ENCODE peak calls at places on chromosomes 16 and 17, in nine cellular contexts. B, V, T, Z, H, L, I, R and P are unnamed samples. For H3K4me1, the result is how much of the 10 kb centered on the place peaks cover.

GRCh38 chr17:6327007-6327406 is 107.9 kb downstream of the AIPL1 start:
- DNase-seq in B (no peak), V (peak), T (peak), Z (no peak), H (peak), L (no peak), I (peak), R (peak), P (no peak)

GRCh38 chr16:85187886-85188285 is 75.6 kb upstream of the CIBAR2 start:
- DNase-seq in B (no peak), V (no peak), T (no peak), Z (no peak), H (no peak), L (no peak), I (no peak), R (no peak), P (no peak)

GRCh38 chr17:71969500-71969899 is 151.3 kb upstream of the SOX9 start:
- DNase-seq in B (no peak), V (no peak), T (no peak), Z (no peak), H (no peak), L (no peak), I (no peak), R (no peak), P (no peak)

GRCh38 chr17:74332017-74332650 is 6.1 kb downstream of the KIF19 start:
- DNase-seq in B (no peak), V (no peak), T (no peak), Z (no peak), H (no peak), L (no peak), I (no peak), R (no peak), P (no peak)

GRCh38 chr17:78722101-78722761 is 59.8 kb downstream of the CYTH1 start:
- DNase-seq in B (no peak), V (peak), T (peak), Z (peak), H (no peak), L (no peak), I (no peak), R (no peak), P (peak)

GRCh38 chr17:53499277-53499676 is 323.4 kb upstream of the KIF2B start:
- DNase-seq in B (no peak), V (no peak), T (no peak), Z (no peak), H (no peak), L (no peak), I (no peak), R (no peak), P (no peak)

GRCh38 chr17:80018917-80019651 is 16.6 kb downstream of the TBC1D16 start:
- DNase-seq in B (peak), V (no peak), T (no peak), Z (no peak), H (no peak), L (no peak), I (no peak), R (no peak), P (no peak)

GRCh38 chr17:77306048-77306789 is 165.4 kb downstream of the SEC14L1 start:
- DNase-seq in B (no peak), V (no peak), T (no peak), Z (no peak), H (no peak), L (no peak), I (no peak), R (no peak), P (no peak)

GRCh38 chr16:55257971-55258613 is 65.9 kb upstream of the IRX6 start:
- DNase-seq in B (peak), V (peak), T (peak), Z (peak), H (peak), L (peak), I (peak), R (peak), P (peak)

GRCh38 chr17:6514371-6514770 is 42.0 kb downstream of the PITPNM3 start:
- DNase-seq in B (no peak), V (no peak), T (no peak), Z (no peak), H (no peak), L (no peak), I (no peak), R (no peak), P (no peak)

GRCh38 chr16:85361441-85362118 is 249.3 kb upstream of the CIBAR2 start:
- DNase-seq in B (no peak), V (no peak), T (no peak), Z (no peak), H (no peak), L (no peak), I (no peak), R (peak), P (no peak)

GRCh38 chr16:76579277-76579676 is 302.1 kb downstream of the CNTNAP4 start:
- DNase-seq in B (no peak), V (peak), T (peak), Z (no peak), H (no peak), L (no peak), I (no peak), R (no peak), P (no peak)

GRCh38 chr17:77145209-77145608 is 4.4 kb downstream of the SEC14L1 start:
- DNase-seq in B (no peak), V (no peak), T (no peak), Z (no peak), H (no peak), L (no peak), I (no peak), R (no peak), P (no peak)

GRCh38 chr17:46770439-46770817 is 48.1 kb downstream of the WNT3 start:
- DNase-seq in B (no peak), V (no peak), T (peak), Z (no peak), H (no peak), L (no peak), I (no peak), R (no peak), P (no peak)

GRCh38 chr17:71188811-71189492 is 931.9 kb upstream of the SOX9 start:
- DNase-seq in B (peak), V (no peak), T (no peak), Z (no peak), H (no peak), L (no peak), I (no peak), R (no peak), P (no peak)

GRCh38 chr17:21354796-21355385 is 21.3 kb upstream of the KCNJ12 start:
- DNase-seq in B (no peak), V (no peak), T (no peak), Z (no peak), H (no peak), L (no peak), I (no peak), R (no peak), P (peak)

GRCh38 chr17:58447039-58447975 is 30.0 kb upstream of the RNF43 start:
- DNase-seq in B (peak), V (peak), T (peak), Z (peak), H (peak), L (no peak), I (peak), R (peak), P (peak)

DNA sequence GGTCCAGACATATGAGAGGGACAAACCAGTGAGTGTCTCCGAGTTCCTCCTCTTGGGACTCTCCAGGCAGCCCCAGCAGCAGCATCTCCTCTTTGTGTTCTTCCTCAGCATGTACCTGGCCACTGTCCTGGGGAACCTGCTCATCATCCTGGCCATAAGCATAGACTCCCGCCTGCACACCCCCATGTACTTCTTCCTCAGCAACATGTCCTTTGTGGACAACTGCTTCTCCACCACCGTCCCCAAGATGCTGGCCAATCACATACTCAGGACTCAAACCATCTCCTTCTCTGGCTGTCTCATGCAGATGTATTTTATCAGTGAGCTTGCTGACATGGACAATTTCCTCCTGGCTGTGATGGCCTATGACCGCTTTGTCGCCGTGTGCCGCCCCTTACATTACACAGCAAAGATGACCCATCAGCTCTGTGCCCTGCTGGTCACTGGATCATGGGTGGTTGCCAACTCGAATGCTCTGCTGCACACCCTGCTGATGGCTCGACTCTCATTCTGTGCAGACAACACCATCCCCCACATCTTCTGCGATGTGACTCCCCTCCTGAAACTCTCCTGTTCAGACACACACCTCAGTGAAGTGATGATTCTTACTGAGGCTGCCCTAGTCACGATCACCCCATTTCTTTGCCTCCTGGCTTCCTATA is 19.2 kb downstream of the ZNF200 start:
- DNase-seq in B (no peak), V (no peak), T (no peak), Z (no peak), H (no peak), L (no peak), I (no peak), R (no peak), P (no peak)
- H3K27ac ChIP-seq in B (no peak), V (no peak), T (no peak), Z (no peak), H (no peak), L (no peak), I (no peak), R (peak), P (no peak)

GRCh38 chr17:82060001-82060380 is 5.6 kb downstream of the DUS1L start:
- DNase-seq in B (no peak), V (no peak), T (no peak), Z (no peak), H (no peak), L (no peak), I (no peak), R (no peak), P (no peak)
- H3K4me1 ChIP-seq in B (under half), V (under half), T (under half), Z (under half), H (under half), L (under half), I (under half), R (under half), P (under half)

DNA sequence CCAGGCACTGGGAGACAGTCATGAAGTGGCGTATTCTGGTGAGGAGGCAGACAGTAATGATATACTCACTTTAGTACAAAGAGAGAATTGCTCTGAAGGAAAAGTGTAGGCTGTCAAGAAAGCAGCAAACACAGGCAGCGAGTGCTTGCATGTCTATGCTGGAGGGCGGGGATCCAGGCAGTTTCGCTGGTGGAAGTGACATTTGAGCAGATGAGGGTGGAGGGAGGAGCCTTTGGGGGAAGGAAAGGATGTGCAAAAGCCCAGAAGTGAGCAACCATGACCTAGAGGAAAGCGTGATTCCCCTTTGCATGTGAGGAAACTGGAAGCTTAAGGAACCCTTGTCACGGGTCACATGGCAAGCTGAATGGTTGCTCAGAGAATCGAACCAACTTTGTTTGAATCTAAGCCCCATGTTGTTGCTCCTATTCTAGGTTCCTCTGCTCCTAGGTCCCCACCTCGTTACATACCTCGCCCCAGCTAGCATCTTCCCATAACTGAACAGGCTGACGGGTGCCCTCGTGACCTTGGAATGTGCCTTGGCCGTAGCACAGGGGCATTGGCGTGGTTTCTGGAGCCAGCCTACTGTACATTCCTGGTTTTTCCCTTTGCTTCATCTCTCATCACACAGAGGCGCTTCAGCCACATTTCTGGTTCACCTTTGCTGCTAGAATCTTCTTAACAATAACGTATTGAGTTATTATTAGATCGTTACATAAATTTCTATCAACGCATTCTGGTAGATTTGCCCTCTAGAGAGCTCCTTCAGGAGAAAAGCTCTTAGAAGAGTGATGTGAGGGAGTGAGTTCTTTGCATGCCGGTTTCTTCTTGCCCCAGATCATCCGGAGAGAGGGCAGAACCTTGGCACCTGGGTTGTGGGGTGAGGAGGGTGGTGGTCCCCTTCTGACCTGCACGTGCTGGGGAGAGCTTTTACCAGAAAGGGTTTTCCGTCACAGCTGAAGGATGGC is 191.8 kb downstream of the SNX29 start:
- DNase-seq in B (no peak), V (no peak), T (no peak), Z (no peak), H (no peak), L (no peak), I (no peak), R (no peak), P (no peak)
- H3K27ac ChIP-seq in B (no peak), V (no peak), T (no peak), Z (no peak), H (no peak), L (no peak), I (no peak), R (no peak), P (no peak)

DNA sequence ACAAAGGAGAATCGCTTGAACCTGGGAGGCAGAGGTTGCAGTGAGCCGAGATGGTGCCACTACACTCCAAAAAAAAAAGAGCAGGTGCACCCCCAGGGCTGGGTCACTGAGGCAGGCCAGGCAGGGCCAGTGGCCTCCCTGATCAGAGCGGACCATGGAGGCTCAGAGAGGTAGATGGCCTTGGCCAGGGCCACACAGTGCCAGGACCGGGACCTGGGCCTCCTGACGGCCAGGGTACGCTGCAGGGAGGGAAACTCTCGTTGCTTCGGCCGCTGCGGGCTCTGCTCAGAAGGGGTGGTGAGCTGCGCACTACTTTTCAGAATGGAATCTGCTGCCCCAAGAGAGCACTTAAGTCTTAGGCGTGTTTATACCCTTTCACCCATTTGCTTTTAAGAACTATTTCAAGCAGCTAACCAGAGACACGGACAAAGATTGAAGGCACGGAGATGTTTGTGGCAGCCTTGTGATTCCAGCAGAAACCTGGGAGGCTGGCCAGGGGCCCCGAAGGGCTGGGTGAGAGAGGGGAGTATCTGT is 17.1 kb downstream of the MYO1C start:
- DNase-seq in B (no peak), V (no peak), T (no peak), Z (no peak), H (no peak), L (no peak), I (no peak), R (no peak), P (no peak)
- H3K4me1 ChIP-seq in B (under half), V (under half), T (under half), Z (under half), H (under half), L (under half), I (under half), R (under half), P (under half)

DNA sequence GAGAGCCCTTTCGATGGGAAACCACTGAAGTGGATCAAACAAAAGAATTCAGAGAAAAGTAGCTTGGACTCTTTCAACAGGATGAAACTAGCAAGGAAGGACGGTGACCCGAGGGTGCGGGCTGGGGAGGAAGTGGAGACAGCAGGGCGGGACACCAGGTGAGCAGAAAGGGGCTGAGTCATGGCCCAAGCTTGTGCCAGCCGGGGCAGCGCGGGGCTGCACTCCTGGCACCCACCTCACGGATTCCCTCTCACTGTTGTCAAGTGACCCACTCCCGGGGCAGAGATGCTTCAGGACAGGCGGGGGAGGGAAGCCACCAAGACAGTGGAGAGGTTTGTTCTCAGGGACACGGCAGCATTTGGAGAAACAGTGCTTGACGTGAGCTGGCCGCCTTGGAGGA is 10.7 kb upstream of the RNF222 start:
- DNase-seq in B (no peak), V (peak), T (peak), Z (no peak), H (no peak), L (no peak), I (no peak), R (no peak), P (no peak)
- H3K27ac ChIP-seq in B (no peak), V (no peak), T (no peak), Z (no peak), H (no peak), L (no peak), I (no peak), R (no peak), P (no peak)

GRCh38 chr16:58516768-58517107 is 1.4 kb downstream of the SETD6 start:
- DNase-seq in B (no peak), V (no peak), T (no peak), Z (no peak), H (no peak), L (no peak), I (no peak), R (no peak), P (no peak)
- H3K4me1 ChIP-seq in B (under half), V (under half), T (under half), Z (under half), H (under half), L (under half), I (under half), R (under half), P (under half)

GRCh38 chr16:30061195-30061554 is 4.4 kb upstream of the ALDOA start:
- DNase-seq in B (no peak), V (no peak), T (no peak), Z (no peak), H (no peak), L (no peak), I (no peak), R (no peak), P (no peak)

GRCh38 chr16:30063278-30063892 is 2.2 kb upstream of the ALDOA start:
- DNase-seq in B (no peak), V (no peak), T (no peak), Z (peak), H (no peak), L (no peak), I (no peak), R (no peak), P (no peak)

GRCh38 chr16:30064746-30065111 is 831 bp upstream of the ALDOA start:
- DNase-seq in B (no peak), V (no peak), T (no peak), Z (no peak), H (no peak), L (no peak), I (no peak), R (no peak), P (no peak)

GRCh38 chr16:30063893-30064745 is 1.4 kb upstream of the ALDOA start:
- DNase-seq in B (peak), V (peak), T (peak), Z (peak), H (peak), L (peak), I (peak), R (peak), P (peak)

GRCh38 chr16:30060354-30061194 is 5.0 kb upstream of the ALDOA start:
- DNase-seq in B (peak), V (no peak), T (no peak), Z (no peak), H (no peak), L (peak), I (no peak), R (no peak), P (no peak)
- H3K27ac ChIP-seq in B (no peak), V (no peak), T (no peak), Z (peak), H (no peak), L (peak), I (no peak), R (no peak), P (peak)

GRCh38 chr16:11677959-11678881 is 10.0 kb downstream of the SNN start:
- DNase-seq in B (no peak), V (no peak), T (no peak), Z (no peak), H (no peak), L (no peak), I (no peak), R (peak), P (peak)

GRCh38 chr16:11681526-11681925 is 13.3 kb downstream of the SNN start:
- DNase-seq in B (no peak), V (no peak), T (no peak), Z (no peak), H (no peak), L (peak), I (no peak), R (no peak), P (peak)

GRCh38 chr16:11681977-11682654 is 13.9 kb downstream of the SNN start:
- DNase-seq in B (no peak), V (no peak), T (no peak), Z (no peak), H (no peak), L (peak), I (no peak), R (no peak), P (peak)

GRCh38 chr16:11679250-11679649 is 11.0 kb downstream of the SNN start:
- DNase-seq in B (no peak), V (no peak), T (no peak), Z (no peak), H (no peak), L (peak), I (no peak), R (no peak), P (no peak)

DNA sequence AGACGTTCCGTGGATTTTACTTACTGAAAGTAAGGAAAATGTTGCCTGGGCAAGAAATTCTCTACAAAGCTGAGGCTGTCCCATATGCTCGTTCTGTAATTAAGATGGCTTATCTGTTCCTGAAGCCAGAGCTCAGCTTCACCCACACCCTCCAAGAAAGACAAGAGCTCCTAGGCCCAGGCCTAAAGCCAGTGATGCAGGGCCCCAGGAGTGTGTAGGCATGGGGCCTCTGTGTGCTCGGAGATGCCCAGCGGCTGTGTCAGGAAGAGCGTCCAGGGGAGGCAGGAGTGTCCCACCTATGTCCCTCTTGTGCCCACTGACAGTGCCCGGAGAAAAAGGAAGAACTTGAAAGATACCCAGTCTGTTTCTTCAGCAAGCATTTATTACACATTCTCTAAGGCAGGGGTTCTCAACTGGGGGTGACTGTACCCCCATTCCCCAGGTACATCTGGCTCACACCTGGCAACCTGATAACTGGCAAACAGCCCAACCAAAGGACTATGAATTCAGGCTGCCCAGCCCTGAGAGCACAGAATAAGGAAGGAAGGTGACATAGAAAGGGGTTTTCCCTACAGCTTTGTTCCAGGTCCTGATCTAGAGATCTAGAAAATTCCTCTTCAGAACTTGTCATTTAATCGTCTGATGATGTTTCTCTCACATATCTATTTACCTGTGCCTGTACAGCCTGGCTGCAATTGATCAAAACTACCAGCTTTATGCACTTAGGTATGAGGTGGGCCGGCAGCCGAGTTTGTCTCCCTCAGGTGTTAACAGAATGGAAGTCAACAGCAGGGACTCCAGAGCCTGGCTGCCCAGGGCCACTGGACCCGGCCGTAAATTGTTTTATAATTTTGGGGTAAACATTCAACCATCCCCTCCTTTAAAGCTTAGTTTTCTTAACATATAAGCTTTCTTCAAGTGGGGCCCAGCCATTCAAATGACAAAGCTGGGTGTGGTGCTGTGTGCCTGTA is 12.0 kb downstream of the SNN start:
- DNase-seq in B (no peak), V (no peak), T (no peak), Z (no peak), H (no peak), L (no peak), I (no peak), R (no peak), P (no peak)
- H3K4me1 ChIP-seq in B (under half), V (under half), T (under half), Z (under half), H (under half), L (half or more), I (half or more), R (under half), P (half or more)